ENCODE peak calls at places on chromosomes 3 and 15, in eight cellular contexts. W, H, I, K, P, M, J and T are unnamed samples. For H3K4me1, the result is how much of the 10 kb centered on the place peaks cover.

GRCh38 chr15:58981808-58982475 is 5.5 kb upstream of the RNF111 start:
- DNase-seq in K (no peak), I (no peak), M (no peak), H (no peak), P (no peak), W (no peak), J (no peak), T (no peak)

GRCh38 chr3:64650710-64651109 is 37.1 kb downstream of the ADAMTS9 start:
- DNase-seq in M (no peak), K (no peak), W (no peak), I (no peak), P (no peak), H (no peak), J (no peak), T (no peak)

GRCh38 chr3:170078620-170079281 is 41.0 kb downstream of the GPR160 start:
- DNase-seq in P (no peak), H (no peak), J (no peak), M (no peak), K (no peak), W (no peak), I (no peak), T (no peak)

GRCh38 chr15:77966540-77967290 is 110.8 kb downstream of the TBC1D2B start:
- DNase-seq in J (no peak), M (no peak), I (no peak), W (peak), K (peak), P (no peak), H (peak), T (no peak)

GRCh38 chr15:96807361-96807760 is 476.9 kb downstream of the NR2F2 start:
- DNase-seq in M (no peak), W (no peak), K (no peak), I (no peak), P (no peak), H (no peak), J (no peak), T (no peak)

GRCh38 chr3:123348-123747 is 73.2 kb upstream of the CHL1 start:
- DNase-seq in H (no peak), M (no peak), W (no peak), I (no peak), K (no peak), P (no peak), J (no peak), T (no peak)

GRCh38 chr3:178079966-178080365 is 456.3 kb upstream of the KCNMB2 start:
- DNase-seq in M (no peak), J (no peak), P (no peak), I (no peak), W (no peak), H (no peak), K (peak), T (no peak)

GRCh38 chr15:55197719-55198118 is 978 bp upstream of the RSL24D1 start:
- DNase-seq in H (no peak), M (no peak), K (no peak), W (no peak), I (no peak), P (no peak), J (no peak), T (no peak)

GRCh38 chr15:92599394-92599970 is 56.1 kb downstream of the FAM174B start:
- DNase-seq in J (no peak), P (no peak), I (no peak), W (no peak), M (no peak), K (no peak), H (no peak), T (no peak)

GRCh38 chr15:27878841-27879240 is 220.3 kb downstream of the OCA2 start:
- DNase-seq in W (no peak), K (no peak), I (no peak), J (no peak), P (no peak), H (no peak), M (no peak), T (no peak)

GRCh38 chr3:125054436-125055164 is 1.2 kb downstream of the HEG1 start:
- DNase-seq in H (no peak), I (no peak), P (no peak), M (no peak), K (peak), W (peak), J (no peak), T (no peak)

GRCh38 chr15:63983071-63983711 is 63.1 kb downstream of the DAPK2 start:
- DNase-seq in K (no peak), J (no peak), H (no peak), M (no peak), P (no peak), I (no peak), W (no peak), T (no peak)

GRCh38 chr3:51706788-51707731 is at the start of gene GRM2:
- DNase-seq in P (peak), K (peak), H (peak), I (peak), W (peak), M (peak), J (peak), T (peak)

GRCh38 chr3:70856414-70857162 is 544.1 kb upstream of the MDFIC2 start:
- DNase-seq in J (no peak), P (no peak), W (no peak), K (no peak), I (no peak), M (no peak), H (no peak), T (no peak)
- H3K4me1 ChIP-seq in J (under half), P (under half), W (under half), K (under half), I (under half), M (under half), H (under half), T (under half)

GRCh38 chr3:142148871-142149860 is at the start of gene TFDP2:
- DNase-seq in P (peak), I (peak), M (peak), J (peak), H (peak), K (peak), W (peak), T (peak)
- H3K4me1 ChIP-seq in P (under half), I (under half), M (under half), J (under half), H (under half), K (under half), W (under half), T (under half)

GRCh38 chr3:32132121-32132520 is 25.7 kb downstream of the GPD1L start:
- DNase-seq in W (no peak), P (no peak), K (no peak), M (no peak), H (no peak), I (no peak), J (no peak), T (no peak)
- H3K4me1 ChIP-seq in W (under half), P (under half), K (under half), M (under half), H (under half), I (half or more), J (under half), T (under half)

DNA sequence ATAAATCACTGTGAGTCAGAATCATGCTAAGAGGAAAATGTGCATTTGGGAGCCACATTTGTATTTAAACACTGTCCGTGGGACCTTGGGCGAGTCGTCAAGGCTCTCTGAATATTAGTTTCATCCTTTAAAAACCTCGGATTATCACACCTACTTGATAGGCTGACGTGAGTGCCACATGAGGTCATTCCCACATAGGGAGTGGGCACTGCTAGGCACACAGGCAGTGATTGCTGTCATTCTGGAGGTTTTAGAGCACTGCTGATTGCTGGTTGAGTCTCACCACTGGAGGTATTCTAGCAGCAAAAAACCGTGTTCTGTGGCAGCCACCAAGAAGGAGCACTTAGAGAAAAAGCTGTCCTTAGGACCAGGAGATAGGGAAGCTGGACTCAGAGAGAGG is 20.8 kb upstream of the POLR2M start:
- DNase-seq in P (no peak), W (no peak), I (no peak), M (no peak), K (no peak), H (no peak), J (no peak), T (no peak)
- H3K4me1 ChIP-seq in P (under half), W (under half), I (half or more), M (under half), K (under half), H (under half), J (under half), T (under half)

DNA sequence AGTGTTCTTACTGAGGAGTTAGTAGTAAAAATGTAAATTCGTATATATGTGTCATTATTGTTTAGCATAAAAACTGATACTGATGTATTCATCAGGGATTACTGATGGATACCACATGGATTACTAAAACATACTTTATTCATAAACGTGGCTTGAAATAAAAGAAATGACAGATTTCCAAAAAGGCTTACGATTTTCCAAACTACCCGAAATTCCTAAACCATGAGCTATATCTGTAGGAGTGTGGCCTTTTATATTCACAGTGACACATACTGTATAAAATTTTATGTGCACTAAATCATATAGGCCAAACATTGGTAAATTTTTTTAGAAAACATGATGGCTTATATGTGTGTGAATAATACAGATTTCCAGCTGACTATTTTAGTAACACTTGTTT is 6.9 kb downstream of the TSC22D2 start:
- DNase-seq in P (no peak), H (no peak), K (no peak), W (no peak), J (no peak), M (no peak), I (no peak), T (no peak)
- H3K4me1 ChIP-seq in P (half or more), H (half or more), K (half or more), W (under half), J (half or more), M (under half), I (half or more), T (under half)

GRCh38 chr3:32620911-32621310 is 50.3 kb upstream of the DYNC1LI1 start:
- DNase-seq in K (no peak), M (no peak), H (no peak), J (no peak), I (no peak), P (no peak), W (no peak), T (no peak)

GRCh38 chr3:32626650-32627049 is 56.0 kb upstream of the DYNC1LI1 start:
- DNase-seq in J (no peak), W (no peak), M (no peak), K (peak), I (peak), P (no peak), H (no peak), T (no peak)

GRCh38 chr3:32616267-32616962 is 45.8 kb upstream of the DYNC1LI1 start:
- DNase-seq in J (no peak), I (no peak), H (no peak), K (no peak), P (no peak), M (no peak), W (no peak), T (no peak)

GRCh38 chr3:32619395-32619794 is 48.7 kb upstream of the DYNC1LI1 start:
- DNase-seq in P (no peak), H (no peak), W (no peak), M (no peak), I (no peak), K (no peak), J (no peak), T (no peak)

GRCh38 chr3:32621466-32621865 is 50.8 kb upstream of the DYNC1LI1 start:
- DNase-seq in H (no peak), K (no peak), P (no peak), J (no peak), M (no peak), W (no peak), I (no peak), T (no peak)
- H3K4me1 ChIP-seq in H (under half), K (under half), P (under half), J (under half), M (under half), W (under half), I (under half), T (under half)

GRCh38 chr3:195155842-195156241 is 115.1 kb downstream of the XXYLT1 start:
- DNase-seq in I (no peak), H (no peak), P (no peak), K (no peak), J (no peak), M (no peak), W (no peak), T (no peak)
- H3K4me1 ChIP-seq in I (half or more), H (under half), P (half or more), K (under half), J (half or more), M (under half), W (under half), T (under half)

GRCh38 chr15:39392469-39393047 is 188.3 kb upstream of the THBS1 start:
- DNase-seq in J (no peak), P (no peak), I (no peak), H (no peak), K (no peak), M (no peak), W (no peak), T (no peak)

GRCh38 chr15:39393575-39394335 is 187.1 kb upstream of the THBS1 start:
- DNase-seq in J (no peak), K (no peak), I (no peak), M (no peak), W (no peak), H (no peak), P (no peak), T (no peak)

GRCh38 chr15:39391230-39391629 is 189.6 kb upstream of the THBS1 start:
- DNase-seq in H (no peak), K (no peak), J (no peak), W (no peak), I (no peak), M (no peak), P (no peak), T (no peak)

GRCh38 chr15:39388118-39388517 is 192.8 kb upstream of the THBS1 start:
- DNase-seq in W (no peak), H (no peak), P (no peak), K (no peak), M (no peak), I (no peak), J (no peak), T (no peak)
- H3K4me1 ChIP-seq in W (under half), H (under half), P (under half), K (under half), M (under half), I (under half), J (under half), T (under half)